ENCODE peak calls at places on chromosomes 13 and 19, in four cellular contexts. F, N, W and S are unnamed samples.

GRCh38 chr19:16266586-16266942 is 58.1 kb upstream of the KLF2 start:
- DNase-seq in W (no peak), F (no peak), N (no peak), S (no peak)

GRCh38 chr19:6362024-6362344 is 653 bp downstream of the CLPP start:
- DNase-seq in W (peak; percentile 19), N (no peak), F (no peak), S (no peak)

GRCh38 chr13:48783181-48783630 is 129.5 kb downstream of the CYSLTR2 start:
- DNase-seq in F (no peak), W (no peak), N (no peak), S (no peak)

GRCh38 chr13:75666646-75667351 is 30.7 kb downstream of the LMO7 start:
- DNase-seq in F (no peak), W (no peak), N (no peak), S (no peak)

GRCh38 chr19:48698046-48698445 is 2.3 kb downstream of the FUT2 start:
- DNase-seq in W (no peak), F (no peak), N (no peak), S (peak; percentile 14)

GRCh38 chr19:44570984-44571684 is 41.7 kb upstream of the CEACAM20 start:
- DNase-seq in W (peak; percentile 65), N (no peak), F (peak; percentile 86), S (peak; percentile 67)

GRCh38 chr19:48833977-48834376 is 2.3 kb downstream of the HSD17B14 start:
- DNase-seq in F (no peak), N (no peak), W (no peak), S (no peak)

GRCh38 chr19:58367698-58368454 is 5.3 kb upstream of the ZNF497 start:
- DNase-seq in N (no peak), W (no peak), F (no peak), S (peak; percentile 58)

GRCh38 chr13:57314897-57315520 is 148.0 kb downstream of the PRR20E start:
- DNase-seq in F (no peak), W (peak; percentile 23), N (no peak), S (no peak)

GRCh38 chr13:90696254-90696653 is 651.2 kb upstream of the MIR17HG start:
- DNase-seq in F (no peak), N (peak; percentile 56), W (no peak), S (no peak)

DNA sequence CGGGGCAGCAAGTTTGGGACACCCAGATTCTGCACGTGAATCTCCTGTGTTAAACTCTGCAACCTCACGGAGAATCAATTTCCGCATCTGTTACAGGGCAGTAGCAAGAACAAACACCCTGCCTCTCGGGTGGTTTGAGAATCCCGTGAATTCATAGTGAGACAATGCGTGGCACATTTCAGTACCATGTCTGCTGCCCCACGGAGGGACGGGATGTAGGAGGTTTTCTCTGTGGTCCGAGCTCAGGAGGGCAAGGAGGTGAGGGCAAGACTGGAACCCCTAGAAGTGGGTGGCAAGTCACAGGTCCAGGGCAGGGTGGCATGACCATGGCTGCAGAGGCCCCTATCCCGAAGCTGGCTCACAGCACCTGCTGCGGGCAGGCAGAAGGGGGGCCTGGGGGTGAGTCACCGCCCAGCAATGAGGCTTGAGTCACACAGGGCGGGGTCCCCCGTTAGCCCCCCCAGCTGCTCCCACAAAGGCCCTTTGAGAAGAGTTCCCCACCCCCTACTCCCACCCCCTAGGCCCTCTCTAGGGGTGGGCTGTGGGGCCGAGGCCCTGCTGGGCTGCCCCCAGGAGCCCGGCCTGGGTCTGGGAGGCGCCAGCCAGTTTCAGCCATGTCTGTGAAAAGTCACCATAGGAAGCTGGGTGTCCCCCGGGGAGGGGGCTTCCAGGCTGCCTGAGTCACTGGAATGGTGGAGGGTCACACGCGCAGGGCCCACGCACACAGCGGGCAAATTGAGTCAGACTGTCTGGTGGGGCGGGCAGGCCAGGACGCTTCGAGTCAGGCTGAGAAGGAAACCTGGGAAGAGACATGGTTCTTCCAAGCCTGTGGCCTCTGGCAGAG is 25.8 kb upstream of the NANOS3 start:
- DNase-seq in W (no peak), F (no peak), N (no peak), S (peak; percentile 80)
- H3K4me3 ChIP-seq in W (no peak overlapping the region), F (no peak overlapping the region), N (peak overlapping the region; percentile 8), S (peak overlapping the region; percentile 37)

GRCh38 chr19:49836176-49837008 is 14.6 kb upstream of the PTOV1 start:
- DNase-seq in N (no peak), F (no peak), W (no peak), S (peak; percentile 57)
- H3K36me3 ChIP-seq in N (peaks cover 1% of the 10 kb centered on the region), F (peaks cover 28% of the 10 kb centered on the region), W (peaks cover 95% of the 10 kb centered on the region), S (peaks cover 25% of the 10 kb centered on the region)

GRCh38 chr19:40513345-40513678 is 46.5 kb downstream of the SPTBN4 start:
- DNase-seq in N (no peak), W (no peak), F (no peak), S (no peak)

GRCh38 chr19:40512473-40513344 is 45.9 kb downstream of the SPTBN4 start:
- DNase-seq in W (peak; percentile 57), N (no peak), F (peak; percentile 70), S (peak; percentile 88)

GRCh38 chr19:40511487-40511886 is 44.7 kb downstream of the SPTBN4 start:
- DNase-seq in F (no peak), W (no peak), N (no peak), S (no peak)

GRCh38 chr19:40512110-40512472 is 45.3 kb downstream of the SPTBN4 start:
- DNase-seq in W (no peak), N (no peak), F (no peak), S (no peak)

GRCh38 chr19:40513741-40514315 is 47.0 kb downstream of the SPTBN4 start:
- DNase-seq in N (no peak), W (no peak), F (no peak), S (no peak)
- H3K27me3 ChIP-seq in N (peaks cover 32% of the 10 kb centered on the region), W (peaks cover 17% of the 10 kb centered on the region), F (peaks cover 98% of the 10 kb centered on the region), S (peaks cover 68% of the 10 kb centered on the region)

GRCh38 chr13:30303269-30303668 is 4.1 kb downstream of the KATNAL1 start:
- DNase-seq in W (no peak), N (no peak), F (no peak), S (no peak)
- H3K4me3 ChIP-seq in W (no peak overlapping the region), N (no peak overlapping the region), F (no peak overlapping the region), S (no peak overlapping the region)

DNA sequence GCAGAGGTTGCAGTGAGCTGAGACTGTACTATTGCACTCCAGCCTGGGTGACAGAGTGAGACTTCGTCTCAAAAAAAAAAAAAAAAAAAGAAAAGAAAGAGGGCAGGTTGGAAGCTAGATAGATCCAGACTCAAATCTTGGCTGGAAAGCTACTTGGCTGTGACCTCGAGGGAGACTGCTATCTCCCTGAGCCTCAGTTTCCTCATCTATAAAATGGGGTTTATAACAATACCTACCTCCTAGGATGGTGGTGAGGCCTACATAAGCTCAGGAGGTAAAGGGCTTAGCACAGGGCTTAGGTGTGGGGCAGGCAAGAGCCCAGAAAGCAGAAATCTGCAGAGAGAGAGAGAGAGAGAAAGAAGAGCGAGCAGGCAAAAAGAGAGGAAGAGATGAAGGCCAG is 24.2 kb upstream of the DACT3 start:
- DNase-seq in F (no peak), N (no peak), W (no peak), S (no peak)
- H3K36me3 ChIP-seq in F (peaks cover 14% of the 10 kb centered on the region), N (no peaks in the 10 kb centered on the region), W (peaks cover 26% of the 10 kb centered on the region), S (peaks cover 34% of the 10 kb centered on the region)

GRCh38 chr13:34345601-34345939 is 527.6 kb downstream of the RFC3 start:
- DNase-seq in W (no peak), F (no peak), N (no peak), S (no peak)
- H3K27me3 ChIP-seq in W (no peaks in the 10 kb centered on the region), F (no peaks in the 10 kb centered on the region), N (no peaks in the 10 kb centered on the region), S (no peaks in the 10 kb centered on the region)